ENCODE peak calls at places on chromosomes 1 and 21, in four cellular contexts. S is A549, B is fibroblast of lung, H is fibroblast of the aortic adventitia. E is an unnamed sample.

GRCh38 chr21:27572681-27573080 is 605.8 kb upstream of the ADAMTS5 start:
- DNase-seq in S (no peak), H (peak), B (peak), E (no peak)

GRCh38 chr1:224700915-224701531 is 84.9 kb downstream of the CNIH3 start:
- DNase-seq in B (no peak), H (peak), S (peak), E (no peak)

GRCh38 chr1:48227165-48228013 is 4.9 kb downstream of the SLC5A9 start:
- DNase-seq in S (no peak), H (no peak), B (no peak), E (no peak)

GRCh38 chr1:6162773-6163172 is 17.3 kb downstream of the CHD5 start:
- DNase-seq in B (no peak), S (no peak), H (no peak), E (peak)

GRCh38 chr1:199029855-199030254 is 391.0 kb downstream of the PTPRC start:
- DNase-seq in H (peak), S (no peak), B (peak), E (no peak)

GRCh38 chr1:206895837-206896242 is 1.4 kb upstream of the IL24 start:
- DNase-seq in B (peak), S (peak), H (peak), E (no peak)

GRCh38 chr1:90504509-90504908 is 212.6 kb downstream of the BARHL2 start:
- DNase-seq in H (no peak), S (no peak), B (peak), E (no peak)

GRCh38 chr1:115400891-115401290 is 62.8 kb upstream of the NGF start:
- DNase-seq in B (no peak), S (no peak), H (no peak), E (no peak)

GRCh38 chr1:112995890-112996289 is 39.9 kb upstream of the SLC16A1 start:
- DNase-seq in S (no peak), B (peak), H (no peak), E (no peak)

GRCh38 chr1:185846672-185847440 is 112.7 kb downstream of the HMCN1 start:
- DNase-seq in B (peak), H (peak), S (no peak), E (no peak)

GRCh38 chr1:44553127-44553758 is 121.0 kb downstream of the TMEM53 start:
- DNase-seq in B (no peak), S (peak), H (no peak), E (no peak)

GRCh38 chr1:235073331-235073967 is 55.2 kb downstream of the TOMM20 start:
- DNase-seq in H (no peak), S (peak), B (peak), E (no peak)

GRCh38 chr1:967466-968343 is 1.4 kb downstream of the PLEKHN1 start:
- DNase-seq in H (no peak), B (no peak), S (no peak), E (no peak)

GRCh38 chr21:32806810-32807386 is 35.3 kb upstream of the PAXBP1 start:
- DNase-seq in S (no peak), B (peak), H (peak), E (no peak)

GRCh38 chr1:245436407-245436806 is 281.6 kb downstream of the KIF26B start:
- DNase-seq in B (no peak), H (no peak), S (no peak), E (no peak)

GRCh38 chr1:52386458-52386857 is 17.8 kb downstream of the ORC1 start:
- DNase-seq in B (no peak), H (no peak), S (no peak), E (no peak)

GRCh38 chr1:108043712-108044111 is 78.7 kb upstream of the VAV3 start:
- DNase-seq in H (no peak), B (no peak), S (no peak), E (no peak)

GRCh38 chr1:33342041-33342723 is 21.3 kb upstream of the A3GALT2 start:
- DNase-seq in H (peak), B (peak), S (peak), E (peak)

GRCh38 chr21:43354666-43355065 is 72.3 kb downstream of the SIK1 start:
- DNase-seq in S (no peak), H (no peak), B (no peak), E (no peak)

GRCh38 chr1:42952353-42953001 is 6.2 kb downstream of the SLC2A1 start:
- DNase-seq in B (peak), S (peak), H (no peak), E (no peak)

GRCh38 chr1:216178266-216178665 is 245.0 kb downstream of the USH2A start:
- DNase-seq in B (peak), S (no peak), H (peak), E (no peak)

GRCh38 chr1:2819429-2819828 is 17.9 kb upstream of the TTC34 start:
- DNase-seq in S (no peak), H (no peak), B (no peak), E (no peak)

GRCh38 chr1:151514366-151514765 is 3.2 kb downstream of the CGN start:
- DNase-seq in H (no peak), S (no peak), B (no peak), E (no peak)

GRCh38 chr1:178230881-178231409 is 137.0 kb downstream of the RASAL2 start:
- DNase-seq in H (no peak), B (no peak), S (no peak), E (no peak)

GRCh38 chr1:26126321-26127084 is 14.9 kb downstream of the PDIK1L start:
- DNase-seq in S (peak), H (peak), B (peak), E (no peak)

GRCh38 chr1:179251675-179252074 is 22.2 kb upstream of the ABL2 start:
- DNase-seq in B (peak), H (peak), S (peak), E (no peak)

GRCh38 chr1:100187912-100188311 is 9.9 kb upstream of the LRRC39 start:
- DNase-seq in H (peak), B (peak), S (no peak), E (no peak)

GRCh38 chr21:45383111-45383614 is 21.8 kb upstream of the COL18A1 start:
- DNase-seq in H (no peak), B (no peak), S (no peak), E (peak)

GRCh38 chr21:35097525-35097924 is 48.4 kb upstream of the RUNX1 start:
- DNase-seq in H (no peak), B (no peak), S (no peak), E (no peak)

GRCh38 chr1:203290261-203291089 is 14.8 kb upstream of the BTG2 start:
- DNase-seq in S (no peak), B (peak), H (peak), E (peak)

GRCh38 chr1:247077768-247078314 is 770 bp downstream of the ZNF670 start:
- DNase-seq in H (peak), B (peak), S (no peak), E (no peak)

GRCh38 chr21:31560479-31560878 is 99.0 kb upstream of the SOD1 start:
- DNase-seq in S (no peak), H (no peak), B (no peak), E (no peak)

GRCh38 chr1:27668808-27669723 is 2.9 kb downstream of the IFI6 start:
- DNase-seq in S (peak), H (peak), B (peak), E (peak)

GRCh38 chr1:167420510-167420909 is 97.8 kb downstream of the CD247 start:
- DNase-seq in B (no peak), S (peak), H (peak), E (no peak)

GRCh38 chr1:212488436-212489283 is 55.9 kb downstream of the NENF start:
- DNase-seq in B (peak), S (peak), H (peak), E (no peak)

GRCh38 chr1:58839147-58839795 is 55.4 kb upstream of the JUN start:
- DNase-seq in S (no peak), H (no peak), B (no peak), E (no peak)

GRCh38 chr1:171142451-171143121 is 42.5 kb upstream of the FMO2 start:
- DNase-seq in B (peak), H (peak), S (no peak), E (no peak)